ENCODE peak calls at places on chromosome 4, in six cellular contexts. S is mesenchymal stem cell, F is IMR-90, J is H9, Y is neuronal stem cell, W is H1. V is an unnamed sample.

GRCh38 chr4:185797596-185797995 is 14.4 kb downstream of the SORBS2 start:
- DNase-seq in S (no peak), W (no peak), Y (no peak), J (no peak), F (no peak), V (no peak)

GRCh38 chr4:143654571-143654970 is 45.9 kb downstream of the FREM3 start:
- DNase-seq in S (no peak), F (no peak), J (no peak), Y (no peak), W (no peak), V (no peak)

GRCh38 chr4:168221298-168221697 is 97.3 kb downstream of the DDX60 start:
- DNase-seq in F (peak), Y (no peak), S (peak), W (no peak), J (no peak), V (no peak)

GRCh38 chr4:158159054-158159717 is 13.6 kb downstream of the GASK1B start:
- DNase-seq in Y (no peak), J (no peak), W (no peak), F (peak), S (peak), V (no peak)

GRCh38 chr4:164779811-164780216 is 25.9 kb downstream of the SMIM31 start:
- DNase-seq in F (peak), Y (peak), W (peak), S (peak), J (peak), V (peak)

GRCh38 chr4:71184195-71184781 is 154.5 kb upstream of the SLC4A4 start:
- DNase-seq in W (no peak), J (peak), S (peak), F (peak), Y (peak), V (peak)

GRCh38 chr4:142405021-142405991 is 440.8 kb downstream of the INPP4B start:
- DNase-seq in W (no peak), F (peak), S (peak), Y (peak), J (peak), V (peak)

GRCh38 chr4:8267077-8267476 is 2.5 kb upstream of the HTRA3 start:
- DNase-seq in F (peak), Y (peak), S (peak), W (peak), J (peak), V (peak)

GRCh38 chr4:17063870-17064269 is 165.4 kb upstream of the LDB2 start:
- DNase-seq in J (no peak), Y (no peak), S (no peak), F (peak), W (no peak), V (no peak)

GRCh38 chr4:143289370-143289769 is 47.3 kb upstream of the GAB1 start:
- DNase-seq in Y (no peak), W (no peak), S (no peak), J (no peak), F (no peak), V (no peak)

GRCh38 chr4:72471816-72472215 is 97.2 kb downstream of the ADAMTS3 start:
- DNase-seq in Y (no peak), S (no peak), W (no peak), J (no peak), F (no peak), V (peak)

GRCh38 chr4:39609454-39609911 is 29.2 kb downstream of the SMIM14 start:
- DNase-seq in J (no peak), Y (no peak), F (no peak), W (no peak), S (no peak), V (no peak)

GRCh38 chr4:151173751-151174325 is 74.4 kb downstream of the RPS3A start:
- DNase-seq in S (peak), J (no peak), Y (no peak), W (no peak), F (peak), V (no peak)

GRCh38 chr4:154304679-154305078 is 186.9 kb downstream of the DCHS2 start:
- DNase-seq in S (no peak), W (no peak), Y (no peak), J (no peak), F (no peak), V (no peak)

GRCh38 chr4:72314869-72315268 is 254.2 kb downstream of the ADAMTS3 start:
- DNase-seq in F (peak), S (peak), W (no peak), Y (no peak), J (no peak), V (no peak)

GRCh38 chr4:120009731-120010130 is 56.9 kb downstream of the MAD2L1 start:
- DNase-seq in J (no peak), Y (no peak), W (no peak), F (peak), S (peak), V (no peak)

GRCh38 chr4:137238456-137238855 is 293.8 kb downstream of the PCDH18 start:
- DNase-seq in Y (no peak), W (no peak), F (no peak), J (no peak), S (no peak), V (no peak)

GRCh38 chr4:142402925-142403324 is 443.2 kb downstream of the INPP4B start:
- DNase-seq in J (no peak), W (no peak), F (peak), S (no peak), Y (no peak), V (no peak)

GRCh38 chr4:151049430-151049884 is 34.4 kb upstream of the LRBA start:
- DNase-seq in J (peak), S (no peak), Y (no peak), F (no peak), W (peak), V (peak)

GRCh38 chr4:168589154-168589553 is 92.3 kb downstream of the PALLD start:
- DNase-seq in F (peak), W (no peak), J (no peak), S (peak), Y (no peak), V (no peak)

GRCh38 chr4:72397314-72397713 is 171.7 kb downstream of the ADAMTS3 start:
- DNase-seq in F (no peak), Y (no peak), J (no peak), W (no peak), S (peak), V (no peak)

GRCh38 chr4:90121961-90122748 is 5.0 kb upstream of the CCSER1 start:
- DNase-seq in Y (no peak), W (no peak), S (no peak), F (peak), J (no peak), V (no peak)

GRCh38 chr4:10405672-10406071 is 51.6 kb downstream of the ZNF518B start:
- DNase-seq in F (no peak), J (no peak), S (no peak), W (no peak), Y (no peak), V (peak)

GRCh38 chr4:10403633-10404445 is 53.4 kb downstream of the ZNF518B start:
- DNase-seq in Y (peak), F (peak), W (no peak), S (peak), J (no peak), V (peak)
- H2BK5ac ChIP-seq in Y (no peak), F (no peak), W (no peak), S (no peak), J (no peak), V (no peak)

GRCh38 chr4:61192392-61192791 is 7.7 kb upstream of the ADGRL3 start:
- DNase-seq in Y (no peak), F (no peak), S (no peak), W (no peak), J (no peak), V (no peak)
- H2BK15ac ChIP-seq in Y (no peak), F (no peak), S (no peak), W (no peak), J (no peak), V (no peak)

GRCh38 chr4:86031927-86032326 is 327.9 kb downstream of the MAPK10 start:
- DNase-seq in S (no peak), F (no peak), W (no peak), J (no peak), Y (no peak), V (no peak)
- H2BK5ac ChIP-seq in S (no peak), F (peak), W (no peak), J (no peak), Y (no peak), V (no peak)

DNA sequence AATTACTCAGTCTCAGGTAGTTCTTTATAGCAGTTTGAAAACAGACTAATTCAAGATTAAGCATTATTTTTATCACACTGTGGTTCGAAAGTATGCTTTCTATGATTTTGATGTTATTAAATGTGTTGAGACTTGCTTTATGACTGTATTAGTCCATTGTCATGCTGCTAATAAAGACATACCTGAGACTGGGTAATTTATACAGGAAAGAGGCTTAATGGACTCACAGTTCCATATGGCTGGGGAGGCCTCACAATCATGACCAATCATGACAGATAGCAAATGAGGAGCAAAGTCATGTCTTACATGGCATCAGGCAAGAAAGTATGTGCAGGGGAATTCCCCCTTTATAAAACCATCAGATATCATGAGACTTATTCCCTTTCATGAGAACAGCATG is 44.5 kb upstream of the UGT2A1 start:
- DNase-seq in J (no peak), W (no peak), Y (no peak), S (no peak), F (no peak), V (no peak)
- H2BK15ac ChIP-seq in J (no peak), W (no peak), Y (no peak), S (no peak), F (no peak), V (no peak)